ENCODE peak calls at places on chromosome 18, in nine cellular contexts. S is dorsolateral prefrontal cortex; E is CD8-positive, alpha-beta T cell; F is IMR-90; G is hepatocyte; V is endothelial cell of umbilical vein; C is BE2C; R is tibial nerve; U is left ventricle myocardium inferior. N is an unnamed sample. For H3K27me3, the result is how much of the 10 kb centered on the place peaks cover.

GRCh38 chr18:28713026-28713425 is 536.1 kb upstream of the CDH2 start:
- DNase-seq in S (no peak), E (no peak), F (no peak), G (no peak), V (no peak), C (no peak), R (no peak), U (no peak), N (no peak)

GRCh38 chr18:22694954-22695353 is 238.2 kb upstream of the RBBP8 start:
- DNase-seq in S (no peak), E (no peak), F (peak), G (peak), V (no peak), C (no peak), R (no peak), U (peak), N (peak)

GRCh38 chr18:24492445-24492844 is 32.0 kb downstream of the HRH4 start:
- DNase-seq in S (no peak), E (no peak), F (no peak), G (no peak), V (no peak), C (no peak), R (no peak), U (no peak), N (no peak)

GRCh38 chr18:32373995-32374394 is 96.7 kb downstream of the GAREM1 start:
- DNase-seq in S (no peak), E (no peak), F (peak), G (peak), V (peak), C (no peak), R (no peak), U (no peak), N (peak)

GRCh38 chr18:57352271-57352701 is at the start of gene ST8SIA3:
- DNase-seq in S (no peak), E (no peak), F (no peak), G (no peak), V (no peak), C (peak), R (no peak), U (no peak), N (no peak)

GRCh38 chr18:8820701-8821465 is 115.5 kb downstream of the MTCL1 start:
- DNase-seq in S (no peak), E (no peak), F (no peak), G (no peak), V (no peak), C (no peak), R (no peak), U (no peak), N (no peak)

GRCh38 chr18:76564117-76564516 is 69.1 kb upstream of the ZNF516 start:
- DNase-seq in S (no peak), E (no peak), F (peak), G (no peak), V (no peak), C (no peak), R (no peak), U (no peak), N (peak)

GRCh38 chr18:27061488-27062095 is 123.5 kb downstream of the CHST9 start:
- DNase-seq in S (no peak), E (no peak), F (no peak), G (no peak), V (no peak), C (no peak), R (no peak), U (no peak), N (no peak)

GRCh38 chr18:37565985-37566478 is 434 bp upstream of the CELF4 start:
- DNase-seq in S (peak), E (no peak), F (peak), G (peak), V (no peak), C (peak), R (no peak), U (peak), N (peak)

GRCh38 chr18:34153711-34154110 is 71.0 kb downstream of the NOL4 start:
- DNase-seq in S (no peak), E (no peak), F (peak), G (no peak), V (peak), C (no peak), R (no peak), U (no peak), N (peak)

GRCh38 chr18:59610546-59611140 is 86.6 kb downstream of the CCBE1 start:
- DNase-seq in S (no peak), E (no peak), F (no peak), G (no peak), V (no peak), C (no peak), R (no peak), U (no peak), N (no peak)

GRCh38 chr18:57837917-57838548 is 34.9 kb upstream of the ATP8B1 start:
- DNase-seq in S (no peak), E (no peak), F (peak), G (no peak), V (peak), C (no peak), R (no peak), U (no peak), N (peak)

GRCh38 chr18:60675801-60676200 is 303.2 kb upstream of the MC4R start:
- DNase-seq in S (no peak), E (no peak), F (no peak), G (no peak), V (no peak), C (no peak), R (no peak), U (no peak), N (no peak)

GRCh38 chr18:9839806-9840205 is 46.0 kb upstream of the TXNDC2 start:
- DNase-seq in S (no peak), E (no peak), F (peak), G (no peak), V (no peak), C (no peak), R (no peak), U (no peak), N (no peak)

GRCh38 chr18:39742015-39742466 is 2176.4 kb upstream of the CELF4 start:
- DNase-seq in S (no peak), E (no peak), F (peak), G (peak), V (peak), C (no peak), R (no peak), U (no peak), N (no peak)

GRCh38 chr18:74734013-74734444 is 136.4 kb downstream of the ZNF407 start:
- DNase-seq in S (no peak), E (no peak), F (no peak), G (peak), V (no peak), C (no peak), R (no peak), U (no peak), N (no peak)

GRCh38 chr18:37320320-37320719 is 245.3 kb downstream of the CELF4 start:
- DNase-seq in S (no peak), E (no peak), F (no peak), G (no peak), V (no peak), C (no peak), R (no peak), U (no peak), N (no peak)

GRCh38 chr18:51390695-51391094 is 193.2 kb upstream of the MEX3C start:
- DNase-seq in S (no peak), E (no peak), F (no peak), G (no peak), V (no peak), C (no peak), R (no peak), U (no peak), N (peak)

GRCh38 chr18:8870528-8870927 is 165.2 kb downstream of the MTCL1 start:
- DNase-seq in S (peak), E (no peak), F (no peak), G (no peak), V (no peak), C (no peak), R (no peak), U (no peak), N (peak)

GRCh38 chr18:23812566-23813440 is 123.5 kb downstream of the LAMA3 start:
- DNase-seq in S (no peak), E (no peak), F (peak), G (no peak), V (peak), C (no peak), R (no peak), U (no peak), N (peak)

GRCh38 chr18:55233850-55234249 is 274.6 kb upstream of the CCDC68 start:
- DNase-seq in S (no peak), E (no peak), F (peak), G (no peak), V (peak), C (no peak), R (no peak), U (no peak), N (no peak)

GRCh38 chr18:2612996-2613395 is 41.6 kb downstream of the NDC80 start:
- DNase-seq in S (no peak), E (no peak), F (no peak), G (no peak), V (no peak), C (no peak), R (no peak), U (no peak), N (no peak)

GRCh38 chr18:79566841-79567370 is 112.7 kb upstream of the CTDP1 start:
- DNase-seq in S (no peak), E (no peak), F (no peak), G (no peak), V (no peak), C (no peak), R (no peak), U (no peak), N (no peak)
- H3K27me3 ChIP-seq in S (under half), E (under half), F (under half), G (under half), V (under half), C (under half), R (under half), U (under half), N (under half)

GRCh38 chr18:64260810-64261209 is 111.9 kb upstream of the LINC00305 start:
- DNase-seq in S (no peak), E (no peak), F (no peak), G (no peak), V (no peak), C (no peak), R (no peak), U (no peak), N (no peak)
- TF ChIP-seq CTCF in S (no peak), E (no peak), F (no peak), G (no peak), V (no peak), C (no peak), R (no peak), U (no peak), N (no peak)

GRCh38 chr18:45836242-45837215 is 11.1 kb downstream of the SIGLEC15 start:
- DNase-seq in S (no peak), E (no peak), F (peak), G (peak), V (no peak), C (no peak), R (no peak), U (no peak), N (no peak)

GRCh38 chr18:45838302-45839070 is 13.0 kb downstream of the SIGLEC15 start:
- DNase-seq in S (no peak), E (no peak), F (no peak), G (no peak), V (no peak), C (no peak), R (no peak), U (no peak), N (no peak)

GRCh38 chr18:45839415-45840395 is 14.2 kb downstream of the SIGLEC15 start:
- DNase-seq in S (no peak), E (no peak), F (peak), G (peak), V (peak), C (no peak), R (no peak), U (no peak), N (peak)

GRCh38 chr18:45835057-45835634 is 9.7 kb downstream of the SIGLEC15 start:
- DNase-seq in S (no peak), E (no peak), F (no peak), G (no peak), V (no peak), C (no peak), R (no peak), U (no peak), N (no peak)

GRCh38 chr18:45837283-45838070 is 12.0 kb downstream of the SIGLEC15 start:
- DNase-seq in S (no peak), E (peak), F (no peak), G (peak), V (peak), C (peak), R (no peak), U (peak), N (no peak)
- H3K27me3 ChIP-seq in S (under half), E (under half), F (under half), G (under half), V (under half), C (under half), R (under half), U (half or more), N (under half)

GRCh38 chr18:49628993-49629795 is 67.3 kb downstream of the LIPG start:
- DNase-seq in S (peak), E (no peak), F (no peak), G (no peak), V (no peak), C (no peak), R (no peak), U (peak), N (no peak)
- TF ChIP-seq CTCF in S (no peak), E (no peak), F (peak), G (peak), V (no peak), C (no peak), R (no peak), U (peak), N (peak)

DNA sequence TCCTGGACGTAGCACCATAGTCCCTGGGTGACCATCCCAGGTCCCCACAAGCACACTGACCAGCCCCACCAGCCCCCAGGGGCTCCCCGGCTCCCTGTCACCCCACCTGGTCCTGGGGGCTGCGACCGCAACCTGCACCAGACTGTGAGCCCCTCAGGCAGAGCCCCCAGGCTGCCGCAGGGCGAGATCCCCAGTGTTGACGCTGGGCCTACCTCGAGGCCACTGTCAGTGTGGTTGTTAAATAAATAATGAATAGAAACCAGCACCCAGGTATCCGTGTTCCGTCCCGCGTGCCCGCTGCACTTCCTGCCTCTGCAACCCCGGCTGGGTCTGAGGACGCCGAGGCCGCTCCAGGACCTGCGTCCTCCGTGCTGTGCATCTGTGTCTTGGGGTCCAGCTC is 74.0 kb downstream of the NFATC1 start:
- DNase-seq in S (no peak), E (no peak), F (no peak), G (no peak), V (no peak), C (no peak), R (no peak), U (no peak), N (no peak)
- H3K27me3 ChIP-seq in S (under half), E (under half), F (under half), G (under half), V (under half), C (under half), R (under half), U (under half), N (under half)

GRCh38 chr18:7221424-7222155 is 9.3 kb upstream of the LRRC30 start:
- DNase-seq in S (no peak), E (no peak), F (peak), G (peak), V (peak), C (peak), R (no peak), U (no peak), N (peak)
- TF ChIP-seq CTCF in S (no peak), E (no peak), F (peak), G (peak), V (peak), C (peak), R (no peak), U (peak), N (peak)

GRCh38 chr18:11673560-11673959 is 15.5 kb upstream of the GNAL start:
- DNase-seq in S (no peak), E (no peak), F (no peak), G (no peak), V (no peak), C (no peak), R (no peak), U (no peak), N (no peak)

GRCh38 chr18:11674119-11674518 is 14.9 kb upstream of the GNAL start:
- DNase-seq in S (no peak), E (no peak), F (no peak), G (no peak), V (no peak), C (no peak), R (no peak), U (no peak), N (no peak)

GRCh38 chr18:11676867-11677266 is 12.2 kb upstream of the GNAL start:
- DNase-seq in S (no peak), E (no peak), F (peak), G (no peak), V (no peak), C (no peak), R (no peak), U (no peak), N (peak)

GRCh38 chr18:11672846-11673454 is 16.1 kb upstream of the GNAL start:
- DNase-seq in S (no peak), E (no peak), F (no peak), G (no peak), V (no peak), C (no peak), R (no peak), U (no peak), N (no peak)

DNA sequence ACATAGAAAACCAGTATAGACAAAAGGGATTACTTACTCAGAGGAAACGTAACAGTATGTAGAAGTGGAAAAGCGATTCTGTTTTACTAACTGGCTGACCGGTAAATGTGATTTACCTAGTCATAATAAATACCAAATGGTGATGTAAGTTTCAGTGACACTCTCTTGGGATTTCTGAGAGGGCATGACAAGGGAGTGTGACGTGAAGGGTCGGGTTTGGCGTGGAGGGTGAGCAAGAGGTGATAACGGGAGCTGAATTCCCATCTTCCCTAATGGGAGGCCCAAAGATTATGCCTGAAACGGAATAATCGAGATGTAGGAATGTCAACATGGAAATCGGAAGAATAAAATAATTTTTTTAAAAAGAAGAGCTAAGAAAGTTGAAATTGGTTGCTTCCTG is 12.7 kb upstream of the GNAL start:
- DNase-seq in S (no peak), E (no peak), F (no peak), G (no peak), V (no peak), C (no peak), R (no peak), U (no peak), N (no peak)
- H3K27me3 ChIP-seq in S (under half), E (under half), F (under half), G (under half), V (under half), C (under half), R (under half), U (half or more), N (under half)

N was measured in mammary epithelial cell.